ENCODE peak calls at places on chromosomes 4 and X, in four cellular contexts. K is activated CD4-positive, alpha-beta T cell treated with anti-CD3 and anti-CD28 coated beads for 24 hours; U is AG09319; R is dermis blood vessel endothelial cell. L is an unnamed sample.

GRCh38 chr4:99645036-99645435 is 12.6 kb downstream of the C4orf54 start:
- DNase-seq in U (no peak), R (no peak), K (no peak), L (no peak)

GRCh38 chr4:39502034-39502658 is 25.1 kb downstream of the UGDH start:
- DNase-seq in K (no peak), U (peak; percentile 45), R (no peak), L (peak; percentile 21)

GRCh38 chrX:78945186-78945912 is at the start of gene P2RY10:
- DNase-seq in R (no peak), K (no peak), U (no peak), L (no peak)

GRCh38 chrX:12170755-12171154 is 32.5 kb downstream of the FRMPD4 start:
- DNase-seq in K (no peak), U (no peak), R (no peak), L (no peak)

GRCh38 chrX:107483976-107484726 is 34.7 kb downstream of the FRMPD3 start:
- DNase-seq in R (no peak), K (no peak), U (no peak), L (no peak)

GRCh38 chrX:129540068-129540653 is at the start of gene OCRL:
- DNase-seq in U (no peak), R (peak; percentile 76), K (peak; percentile 38), L (no peak)

GRCh38 chrX:71660562-71661416 is 6.6 kb upstream of the LOC101059915 start:
- DNase-seq in K (no peak), U (no peak), R (no peak), L (no peak)

GRCh38 chrX:18426004-18426320 is 554 bp downstream of the CDKL5 start:
- DNase-seq in K (no peak), R (no peak), U (no peak), L (no peak)

GRCh38 chr4:13907255-13907751 is 279.8 kb upstream of the BOD1L1 start:
- DNase-seq in R (peak; percentile 86), U (peak; percentile 72), K (no peak), L (peak; percentile 88)

GRCh38 chr4:187204389-187204920 is 480.8 kb upstream of the FAT1 start:
- DNase-seq in R (no peak), U (no peak), K (no peak), L (no peak)

GRCh38 chrX:149837639-149838038 is 43.3 kb upstream of the MAGEA8 start:
- DNase-seq in U (no peak), K (no peak), R (no peak), L (no peak)

GRCh38 chr4:11720292-11720691 is 291.6 kb upstream of the HS3ST1 start:
- DNase-seq in K (no peak), R (peak; percentile 79), U (no peak), L (no peak)

GRCh38 chr4:47490550-47490949 is 5.5 kb downstream of the ATP10D start:
- DNase-seq in R (peak; percentile 72), U (no peak), K (no peak), L (no peak)

L was measured in brain pericyte.